ENCODE peak calls at places on chromosomes 1 and 21, in four cellular contexts. Y, W, C and P are unnamed samples.

GRCh38 chr1:45685308-45686080 is 839 bp downstream of the GPBP1L1 start:
- DNase-seq in Y (no peak), W (peak; percentile 21), C (no peak), P (no peak)

GRCh38 chr1:25617626-25618432 is 1.2 kb downstream of the MAN1C1 start:
- DNase-seq in Y (no peak), W (no peak), C (peak; percentile 19), P (peak; percentile 61)

GRCh38 chr1:222777977-222778376 is 36.9 kb upstream of the DISP1 start:
- DNase-seq in Y (no peak), W (no peak), C (no peak), P (no peak)

GRCh38 chr1:27007909-27008582 is 4.6 kb downstream of the TENT5B start:
- DNase-seq in Y (no peak), W (peak; percentile 91), C (peak; percentile 54), P (no peak)

GRCh38 chr21:42337830-42338729 is 12.7 kb downstream of the TFF2 start:
- DNase-seq in Y (peak; percentile 46), W (peak; percentile 88), C (peak; percentile 83), P (peak; percentile 89)

GRCh38 chr1:38860464-38860816 is 868 bp upstream of the RRAGC start:
- DNase-seq in Y (no peak), W (no peak), C (no peak), P (no peak)

GRCh38 chr1:236702995-236703394 is 16.7 kb downstream of the ACTN2 start:
- DNase-seq in Y (no peak), W (no peak), C (no peak), P (no peak)

GRCh38 chr1:115564201-115564600 is 77.6 kb upstream of the VANGL1 start:
- DNase-seq in Y (no peak), W (no peak), C (no peak), P (no peak)

GRCh38 chr1:165857046-165857801 is 29.8 kb downstream of the UCK2 start:
- DNase-seq in Y (no peak), W (no peak), C (no peak), P (peak; percentile 81)

GRCh38 chr1:165858364-165858823 is 31.0 kb downstream of the UCK2 start:
- DNase-seq in Y (no peak), W (no peak), C (peak; percentile 84), P (no peak)

GRCh38 chr1:165854101-165854845 is 26.9 kb downstream of the UCK2 start:
- DNase-seq in Y (no peak), W (no peak), C (no peak), P (no peak)

GRCh38 chr1:165855010-165855838 is 27.8 kb downstream of the UCK2 start:
- DNase-seq in Y (no peak), W (no peak), C (no peak), P (no peak)

DNA sequence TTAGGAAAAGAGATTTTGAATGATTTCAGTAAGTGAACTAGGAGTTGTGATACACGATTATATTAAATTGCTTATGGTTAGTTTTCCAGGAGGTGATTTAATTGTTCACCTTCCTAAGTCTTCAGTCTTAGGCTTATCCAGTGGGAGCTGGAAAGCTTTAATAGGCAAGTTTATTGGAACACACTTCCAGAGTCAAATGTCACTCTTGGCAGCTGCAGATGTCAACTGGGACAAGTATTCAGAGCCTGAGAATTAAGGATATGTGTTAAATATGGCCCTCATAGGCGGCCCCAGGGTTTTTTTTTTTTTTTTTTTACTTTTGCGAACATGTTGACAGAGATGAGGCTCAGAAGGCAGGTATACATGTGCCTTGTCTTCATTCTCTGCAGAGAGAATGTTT is 29.2 kb downstream of the UCK2 start:
- DNase-seq in Y (no peak), W (peak; percentile 49), C (no peak), P (no peak)
- H3K4me1 ChIP-seq in Y (no peaks in the 10 kb centered on the region), W (no peaks in the 10 kb centered on the region), C (peaks cover 53% of the 10 kb centered on the region), P (peaks cover 43% of the 10 kb centered on the region)

GRCh38 chr1:84941843-84942242 is 48.8 kb upstream of the LPAR3 start:
- DNase-seq in Y (no peak), W (no peak), C (no peak), P (no peak)
- TF ChIP-seq POLR2A in Y (no peak), W (no peak), C (no peak), P (no peak)

GRCh38 chr1:242129103-242129502 is 130.2 kb upstream of the MAP1LC3C start:
- DNase-seq in Y (no peak), W (no peak), C (no peak), P (no peak)
- TF ChIP-seq CTCF in Y (no peak), W (no peak), C (no peak), P (no peak)

GRCh38 chr1:155984341-155984740 is 6.0 kb upstream of the ARHGEF2 start:
- DNase-seq in Y (no peak), W (no peak), C (peak; percentile 63), P (no peak)
- H3K4me1 ChIP-seq in Y (peaks cover 19% of the 10 kb centered on the region), W (no peaks in the 10 kb centered on the region), C (peaks cover 14% of the 10 kb centered on the region), P (peaks cover 5% of the 10 kb centered on the region)

GRCh38 chr21:37974081-37974480 is 57.8 kb upstream of the KCNJ6 start:
- DNase-seq in Y (no peak), W (no peak), C (no peak), P (no peak)

GRCh38 chr21:37965088-37965805 is 49.0 kb upstream of the KCNJ6 start:
- DNase-seq in Y (no peak), W (no peak), C (no peak), P (no peak)

GRCh38 chr21:37971390-37971789 is 55.1 kb upstream of the KCNJ6 start:
- DNase-seq in Y (no peak), W (no peak), C (no peak), P (no peak)

GRCh38 chr21:37970548-37970947 is 54.3 kb upstream of the KCNJ6 start:
- DNase-seq in Y (no peak), W (no peak), C (no peak), P (no peak)
- TF ChIP-seq POLR2A in Y (no peak), W (no peak), C (no peak), P (no peak)

GRCh38 chr1:155760751-155761475 is 72.0 kb downstream of the DAP3 start:
- DNase-seq in Y (no peak), W (no peak), C (no peak), P (no peak)

GRCh38 chr1:155761746-155762400 is 73.0 kb downstream of the DAP3 start:
- DNase-seq in Y (no peak), W (no peak), C (no peak), P (no peak)

DNA sequence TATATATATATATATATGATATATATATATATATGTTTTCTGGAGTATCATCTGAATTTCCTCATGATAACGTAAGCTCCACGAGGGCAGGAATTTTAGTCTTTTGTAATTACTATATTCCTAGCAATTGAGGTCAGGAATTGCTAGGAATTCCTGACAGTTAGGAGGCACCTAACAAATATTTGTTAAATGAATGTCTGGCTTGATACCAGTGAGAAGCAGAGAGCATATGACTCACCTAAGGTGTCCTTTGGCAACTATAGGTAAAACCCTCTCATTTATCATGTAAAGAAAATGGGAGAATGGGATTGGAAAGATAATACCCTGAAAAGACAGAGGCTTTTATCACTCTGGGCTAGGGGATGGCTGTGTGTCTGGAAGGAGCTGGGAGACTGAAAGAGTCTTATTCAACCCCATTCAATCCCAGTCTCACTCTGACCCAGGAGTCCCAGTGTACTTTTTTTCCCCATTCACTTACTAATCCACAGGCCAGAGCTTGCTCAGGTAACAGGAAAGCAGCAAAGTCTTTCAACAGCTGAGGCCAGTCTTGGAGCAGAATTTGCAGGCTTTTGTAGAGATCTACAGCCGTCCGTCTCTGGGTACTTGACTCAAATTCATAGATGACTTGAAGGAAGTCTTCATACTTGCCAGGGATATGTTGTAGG is 71.2 kb downstream of the DAP3 start:
- DNase-seq in Y (no peak), W (no peak), C (no peak), P (no peak)
- TF ChIP-seq CTCF in Y (no peak), W (no peak), C (no peak), P (no peak)

DNA sequence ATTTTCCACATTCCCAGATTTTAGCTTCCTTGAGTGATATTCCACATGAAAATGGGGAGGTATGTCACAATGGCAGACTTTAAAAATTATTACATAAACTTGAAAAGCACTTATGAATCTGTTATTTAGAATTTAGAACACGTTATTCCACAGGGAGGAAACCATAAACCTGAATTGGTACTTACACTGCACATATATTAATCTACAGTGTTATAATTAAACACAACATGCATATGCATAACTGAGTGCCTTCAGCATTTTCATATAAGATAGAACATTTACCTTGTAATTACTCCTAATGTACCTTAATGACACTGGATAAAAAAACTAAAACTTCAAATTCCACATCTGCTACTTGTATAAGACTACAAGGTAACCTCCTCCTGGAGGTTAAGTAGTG is 9.8 kb downstream of the ARHGAP29 start:
- DNase-seq in Y (no peak), W (no peak), C (no peak), P (no peak)
- H3K4me1 ChIP-seq in Y (no peaks in the 10 kb centered on the region), W (no peaks in the 10 kb centered on the region), C (peaks cover 5% of the 10 kb centered on the region), P (no peaks in the 10 kb centered on the region)

GRCh38 chr1:94819584-94819944 is 593 bp upstream of the SLC44A3 start:
- DNase-seq in Y (no peak), W (no peak), C (no peak), P (no peak)

GRCh38 chr1:94820918-94821317 is 761 bp downstream of the SLC44A3 start:
- DNase-seq in Y (no peak), W (no peak), C (no peak), P (no peak)

GRCh38 chr1:94817697-94818096 is 2.5 kb upstream of the SLC44A3 start:
- DNase-seq in Y (no peak), W (no peak), C (no peak), P (no peak)

GRCh38 chr1:94821636-94822305 is 1.6 kb downstream of the SLC44A3 start:
- DNase-seq in Y (no peak), W (no peak), C (peak; percentile 38), P (no peak)

GRCh38 chr1:94819945-94820746 is at the start of gene SLC44A3:
- DNase-seq in Y (no peak), W (peak; percentile 31), C (peak; percentile 74), P (peak; percentile 71)
- TF ChIP-seq POLR2A in Y (no peak), W (no peak), C (peak; percentile 73), P (peak; percentile 51)

GRCh38 chr21:31873275-31873695 is 465 bp downstream of the HUNK start:
- DNase-seq in Y (no peak), W (peak; percentile 5), C (no peak), P (peak; percentile 73)

GRCh38 chr21:31874817-31875216 is 2.0 kb downstream of the HUNK start:
- DNase-seq in Y (no peak), W (no peak), C (peak; percentile 87), P (no peak)

GRCh38 chr21:31872072-31872451 is 758 bp upstream of the HUNK start:
- DNase-seq in Y (no peak), W (no peak), C (no peak), P (no peak)

GRCh38 chr21:31873696-31874599 is 1.1 kb downstream of the HUNK start:
- DNase-seq in Y (peak; percentile 46), W (peak; percentile 10), C (peak; percentile 78), P (peak; percentile 73)

DNA sequence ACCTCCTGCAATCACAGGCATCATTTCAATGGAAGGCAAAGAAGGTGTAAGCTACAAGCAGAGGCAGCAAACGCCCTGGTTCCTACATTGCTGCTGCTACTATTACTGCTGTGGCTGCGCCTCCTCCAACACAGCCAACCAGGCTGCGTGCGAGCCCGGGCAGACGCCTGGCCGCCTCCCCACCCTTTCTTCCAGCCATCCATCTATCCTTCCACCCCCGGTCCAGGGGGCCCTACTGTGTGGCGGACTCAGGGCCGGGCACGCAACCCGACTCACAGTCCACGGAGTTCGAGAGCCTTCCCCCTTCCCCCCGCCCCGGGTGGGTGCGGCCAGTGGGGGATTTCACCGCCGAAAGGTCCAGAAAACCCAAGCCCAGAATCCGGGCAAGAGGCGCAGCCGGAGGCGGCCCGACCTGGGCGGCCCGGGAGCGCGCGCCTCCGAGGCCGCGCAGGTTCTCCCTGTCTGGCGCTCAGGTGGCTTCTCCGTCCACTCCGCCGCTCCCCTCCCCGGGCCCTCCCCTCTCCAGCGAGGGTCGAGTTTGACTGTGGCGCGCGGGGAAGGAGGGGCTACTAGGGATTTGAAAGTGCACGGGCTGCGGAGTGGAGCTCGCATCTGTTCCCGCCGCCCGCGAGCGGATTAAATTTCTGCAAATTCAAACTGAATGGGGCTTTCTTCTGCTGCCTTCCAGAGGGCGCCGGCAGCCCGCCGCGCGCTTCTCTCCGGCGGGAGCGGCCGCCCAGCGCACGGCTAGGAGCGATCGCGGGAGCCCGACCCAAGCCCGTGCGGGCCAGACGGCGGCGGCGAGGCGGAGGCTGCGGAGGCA is at the start of gene HUNK:
- DNase-seq in Y (peak; percentile 42), W (peak; percentile 36), C (peak; percentile 78), P (peak; percentile 54)
- TF ChIP-seq CTCF in Y (no peak), W (no peak), C (no peak), P (no peak)